ENCODE peak calls at places on chromosomes 2 and 18, in nine cellular contexts. One of them, this sample, is unnamed.
A peak's percentile ranks its signal among the peaks of the same experiment; 100 is the strongest.

GRCh38 chr2:230879271-230879882 is 14.6 kb downstream of the ITM2C start:
- DNase-seq in SK-N-SH: no peak
- DNase-seq in HCT116: no peak
- DNase-seq in HL-60: no peak
- DNase-seq in esophagus muscularis mucosa: no peak
- DNase-seq in suprapubic skin: no peak
- DNase-seq in sigmoid colon: peak; percentile 57
- DNase-seq in transverse colon: peak; percentile 90
- DNase-seq in GM12878: no peak
- DNase-seq in this sample: no peak

GRCh38 chr2:164992818-164993217 is 37.5 kb upstream of the SLC38A11 start:
- DNase-seq in SK-N-SH: peak; percentile 45
- DNase-seq in HCT116: peak; percentile 58
- DNase-seq in HL-60: no peak
- DNase-seq in esophagus muscularis mucosa: no peak
- DNase-seq in suprapubic skin: no peak
- DNase-seq in sigmoid colon: peak; percentile 74
- DNase-seq in transverse colon: peak; percentile 52
- DNase-seq in GM12878: no peak
- DNase-seq in this sample: no peak

GRCh38 chr2:176751314-176751713 is 461.3 kb upstream of the HNRNPA3 start:
- DNase-seq in SK-N-SH: no peak
- DNase-seq in HCT116: no peak
- DNase-seq in HL-60: no peak
- DNase-seq in esophagus muscularis mucosa: no peak
- DNase-seq in suprapubic skin: no peak
- DNase-seq in sigmoid colon: no peak
- DNase-seq in transverse colon: no peak
- DNase-seq in GM12878: no peak
- DNase-seq in this sample: no peak

GRCh38 chr2:25349397-25349796 is 7.7 kb upstream of the DNMT3A start:
- DNase-seq in SK-N-SH: no peak
- DNase-seq in HCT116: no peak
- DNase-seq in HL-60: no peak
- DNase-seq in esophagus muscularis mucosa: no peak
- DNase-seq in suprapubic skin: no peak
- DNase-seq in sigmoid colon: no peak
- DNase-seq in transverse colon: peak; percentile 34
- DNase-seq in GM12878: no peak
- DNase-seq in this sample: no peak

GRCh38 chr18:32267463-32267862 is 77.6 kb downstream of the MEP1B start:
- DNase-seq in SK-N-SH: no peak
- DNase-seq in HCT116: no peak
- DNase-seq in HL-60: no peak
- DNase-seq in esophagus muscularis mucosa: no peak
- DNase-seq in suprapubic skin: no peak
- DNase-seq in sigmoid colon: no peak
- DNase-seq in transverse colon: no peak
- DNase-seq in GM12878: no peak
- DNase-seq in this sample: no peak

GRCh38 chr2:149055751-149056150 is 17.3 kb downstream of the LYPD6B start:
- DNase-seq in SK-N-SH: no peak
- DNase-seq in HCT116: no peak
- DNase-seq in HL-60: no peak
- DNase-seq in esophagus muscularis mucosa: no peak
- DNase-seq in suprapubic skin: no peak
- DNase-seq in sigmoid colon: no peak
- DNase-seq in transverse colon: no peak
- DNase-seq in GM12878: no peak
- DNase-seq in this sample: no peak

GRCh38 chr2:61763605-61764034 is 90.2 kb downstream of the FAM161A start:
- DNase-seq in SK-N-SH: peak; percentile 77
- DNase-seq in HCT116: peak; percentile 85
- DNase-seq in HL-60: peak; percentile 24
- DNase-seq in esophagus muscularis mucosa: peak; percentile 92
- DNase-seq in suprapubic skin: peak; percentile 88
- DNase-seq in sigmoid colon: peak; percentile 94
- DNase-seq in transverse colon: peak; percentile 84
- DNase-seq in GM12878: no peak
- DNase-seq in this sample: peak; percentile 23

GRCh38 chr2:23091900-23092299 is 293.1 kb upstream of the KLHL29 start:
- DNase-seq in SK-N-SH: no peak
- DNase-seq in HCT116: no peak
- DNase-seq in HL-60: no peak
- DNase-seq in esophagus muscularis mucosa: no peak
- DNase-seq in suprapubic skin: no peak
- DNase-seq in sigmoid colon: no peak
- DNase-seq in transverse colon: no peak
- DNase-seq in GM12878: no peak
- DNase-seq in this sample: no peak

GRCh38 chr2:28454016-28454930 is 41.6 kb upstream of the PLB1 start:
- DNase-seq in SK-N-SH: no peak
- DNase-seq in HCT116: no peak
- DNase-seq in HL-60: no peak
- DNase-seq in esophagus muscularis mucosa: no peak
- DNase-seq in suprapubic skin: no peak
- DNase-seq in sigmoid colon: peak; percentile 47
- DNase-seq in transverse colon: no peak
- DNase-seq in GM12878: no peak
- DNase-seq in this sample: no peak

GRCh38 chr2:183001948-183002347 is 36.3 kb downstream of the NCKAP1 start:
- DNase-seq in SK-N-SH: no peak
- DNase-seq in HCT116: no peak
- DNase-seq in HL-60: no peak
- DNase-seq in esophagus muscularis mucosa: no peak
- DNase-seq in suprapubic skin: no peak
- DNase-seq in sigmoid colon: no peak
- DNase-seq in transverse colon: no peak
- DNase-seq in GM12878: no peak
- DNase-seq in this sample: no peak

GRCh38 chr2:221943078-221943810 is 355.6 kb downstream of the PAX3 start:
- DNase-seq in SK-N-SH: no peak
- DNase-seq in HCT116: no peak
- DNase-seq in HL-60: no peak
- DNase-seq in esophagus muscularis mucosa: no peak
- DNase-seq in suprapubic skin: peak; percentile 65
- DNase-seq in sigmoid colon: peak; percentile 94
- DNase-seq in transverse colon: peak; percentile 51
- DNase-seq in GM12878: no peak
- DNase-seq in this sample: no peak

GRCh38 chr2:151721161-151721560 is 13.1 kb downstream of the NEB start:
- DNase-seq in SK-N-SH: no peak
- DNase-seq in HCT116: no peak
- DNase-seq in HL-60: no peak
- DNase-seq in esophagus muscularis mucosa: no peak
- DNase-seq in suprapubic skin: no peak
- DNase-seq in sigmoid colon: no peak
- DNase-seq in transverse colon: no peak
- DNase-seq in GM12878: no peak
- DNase-seq in this sample: no peak

GRCh38 chr2:15177103-15177502 is 384.0 kb downstream of the NBAS start:
- DNase-seq in SK-N-SH: no peak
- DNase-seq in HCT116: peak; percentile 83
- DNase-seq in HL-60: no peak
- DNase-seq in esophagus muscularis mucosa: no peak
- DNase-seq in suprapubic skin: no peak
- DNase-seq in sigmoid colon: no peak
- DNase-seq in transverse colon: no peak
- DNase-seq in GM12878: peak; percentile 91
- DNase-seq in this sample: peak; percentile 23

GRCh38 chr2:75476778-75477177 is 84.0 kb downstream of the EVA1A start:
- DNase-seq in SK-N-SH: no peak
- DNase-seq in HCT116: no peak
- DNase-seq in HL-60: no peak
- DNase-seq in esophagus muscularis mucosa: no peak
- DNase-seq in suprapubic skin: no peak
- DNase-seq in sigmoid colon: no peak
- DNase-seq in transverse colon: no peak
- DNase-seq in GM12878: no peak
- DNase-seq in this sample: no peak

GRCh38 chr2:109339519-109339991 is 210.6 kb downstream of the SH3RF3 start:
- DNase-seq in SK-N-SH: no peak
- DNase-seq in HCT116: no peak
- DNase-seq in HL-60: no peak
- DNase-seq in esophagus muscularis mucosa: no peak
- DNase-seq in suprapubic skin: no peak
- DNase-seq in sigmoid colon: no peak
- DNase-seq in transverse colon: no peak
- DNase-seq in GM12878: no peak
- DNase-seq in this sample: no peak

GRCh38 chr2:235219048-235219447 is 267.2 kb downstream of the SH3BP4 start:
- DNase-seq in SK-N-SH: no peak
- DNase-seq in HCT116: no peak
- DNase-seq in HL-60: no peak
- DNase-seq in esophagus muscularis mucosa: peak; percentile 45
- DNase-seq in suprapubic skin: no peak
- DNase-seq in sigmoid colon: no peak
- DNase-seq in transverse colon: no peak
- DNase-seq in GM12878: no peak
- DNase-seq in this sample: no peak

GRCh38 chr18:44835555-44836156 is 155.0 kb downstream of the SETBP1 start:
- DNase-seq in SK-N-SH: no peak
- DNase-seq in HCT116: no peak
- DNase-seq in HL-60: no peak
- DNase-seq in esophagus muscularis mucosa: no peak
- DNase-seq in suprapubic skin: no peak
- DNase-seq in sigmoid colon: peak; percentile 81
- DNase-seq in transverse colon: no peak
- DNase-seq in GM12878: no peak
- DNase-seq in this sample: no peak

GRCh38 chr2:121104721-121105141 is 180.3 kb downstream of the TFCP2L1 start:
- DNase-seq in SK-N-SH: no peak
- DNase-seq in HCT116: no peak
- DNase-seq in HL-60: no peak
- DNase-seq in esophagus muscularis mucosa: no peak
- DNase-seq in suprapubic skin: no peak
- DNase-seq in sigmoid colon: peak; percentile 42
- DNase-seq in transverse colon: no peak
- DNase-seq in GM12878: no peak
- DNase-seq in this sample: no peak

GRCh38 chr2:46835520-46835919 is 80.1 kb downstream of the MCFD2 start:
- DNase-seq in SK-N-SH: no peak
- DNase-seq in HCT116: no peak
- DNase-seq in HL-60: no peak
- DNase-seq in esophagus muscularis mucosa: no peak
- DNase-seq in suprapubic skin: no peak
- DNase-seq in sigmoid colon: no peak
- DNase-seq in transverse colon: no peak
- DNase-seq in GM12878: no peak
- DNase-seq in this sample: no peak

GRCh38 chr18:36653870-36654269 is 174.9 kb downstream of the TPGS2 start:
- DNase-seq in SK-N-SH: no peak
- DNase-seq in HCT116: no peak
- DNase-seq in HL-60: no peak
- DNase-seq in esophagus muscularis mucosa: peak; percentile 86
- DNase-seq in suprapubic skin: no peak
- DNase-seq in sigmoid colon: no peak
- DNase-seq in transverse colon: no peak
- DNase-seq in GM12878: no peak
- DNase-seq in this sample: no peak

GRCh38 chr2:240966906-240967680 is 31.3 kb upstream of the SNED1 start:
- DNase-seq in SK-N-SH: no peak
- DNase-seq in HCT116: no peak
- DNase-seq in HL-60: no peak
- DNase-seq in esophagus muscularis mucosa: no peak
- DNase-seq in suprapubic skin: peak; percentile 59
- DNase-seq in sigmoid colon: peak; percentile 59
- DNase-seq in transverse colon: peak; percentile 21
- DNase-seq in GM12878: no peak
- DNase-seq in this sample: no peak

GRCh38 chr2:23384551-23385349 is at the start of gene KLHL29:
- DNase-seq in SK-N-SH: peak; percentile 99
- DNase-seq in HCT116: no peak
- DNase-seq in HL-60: no peak
- DNase-seq in esophagus muscularis mucosa: peak; percentile 95
- DNase-seq in suprapubic skin: peak; percentile 89
- DNase-seq in sigmoid colon: peak; percentile 95
- DNase-seq in transverse colon: peak; percentile 85
- DNase-seq in GM12878: no peak
- DNase-seq in this sample: peak; percentile 86

GRCh38 chr2:160253440-160254296 is 53.6 kb upstream of the ITGB6 start:
- DNase-seq in SK-N-SH: no peak
- DNase-seq in HCT116: no peak
- DNase-seq in HL-60: no peak
- DNase-seq in esophagus muscularis mucosa: no peak
- DNase-seq in suprapubic skin: no peak
- DNase-seq in sigmoid colon: no peak
- DNase-seq in transverse colon: no peak
- DNase-seq in GM12878: no peak
- DNase-seq in this sample: no peak
- TF ChIP-seq POLR2AphosphoS5 in SK-N-SH: no peak
- TF ChIP-seq POLR2AphosphoS5 in HCT116: no peak
- TF ChIP-seq POLR2AphosphoS5 in HL-60: no peak
- TF ChIP-seq POLR2AphosphoS5 in esophagus muscularis mucosa: no peak
- TF ChIP-seq POLR2AphosphoS5 in suprapubic skin: no peak
- TF ChIP-seq POLR2AphosphoS5 in sigmoid colon: no peak
- TF ChIP-seq POLR2AphosphoS5 in transverse colon: no peak
- TF ChIP-seq POLR2AphosphoS5 in GM12878: no peak
- TF ChIP-seq POLR2AphosphoS5 in this sample: no peak

GRCh38 chr2:201130524-201131186 is 14.7 kb downstream of the CFLAR start:
- DNase-seq in SK-N-SH: no peak
- DNase-seq in HCT116: no peak
- DNase-seq in HL-60: no peak
- DNase-seq in esophagus muscularis mucosa: no peak
- DNase-seq in suprapubic skin: no peak
- DNase-seq in sigmoid colon: no peak
- DNase-seq in transverse colon: no peak
- DNase-seq in GM12878: no peak
- DNase-seq in this sample: no peak
- TF ChIP-seq POLR2AphosphoS5 in SK-N-SH: no peak
- TF ChIP-seq POLR2AphosphoS5 in HCT116: no peak
- TF ChIP-seq POLR2AphosphoS5 in HL-60: no peak
- TF ChIP-seq POLR2AphosphoS5 in esophagus muscularis mucosa: peak; percentile 63
- TF ChIP-seq POLR2AphosphoS5 in suprapubic skin: no peak
- TF ChIP-seq POLR2AphosphoS5 in sigmoid colon: no peak
- TF ChIP-seq POLR2AphosphoS5 in transverse colon: peak; percentile 15
- TF ChIP-seq POLR2AphosphoS5 in GM12878: peak; percentile 41
- TF ChIP-seq POLR2AphosphoS5 in this sample: no peak

GRCh38 chr2:12173271-12173942 is 427.0 kb downstream of the LPIN1 start:
- DNase-seq in SK-N-SH: no peak
- DNase-seq in HCT116: no peak
- DNase-seq in HL-60: no peak
- DNase-seq in esophagus muscularis mucosa: no peak
- DNase-seq in suprapubic skin: no peak
- DNase-seq in sigmoid colon: no peak
- DNase-seq in transverse colon: no peak
- DNase-seq in GM12878: no peak
- DNase-seq in this sample: no peak
- TF ChIP-seq POLR2AphosphoS5 in SK-N-SH: no peak
- TF ChIP-seq POLR2AphosphoS5 in HCT116: no peak
- TF ChIP-seq POLR2AphosphoS5 in HL-60: no peak
- TF ChIP-seq POLR2AphosphoS5 in esophagus muscularis mucosa: no peak
- TF ChIP-seq POLR2AphosphoS5 in suprapubic skin: no peak
- TF ChIP-seq POLR2AphosphoS5 in sigmoid colon: no peak
- TF ChIP-seq POLR2AphosphoS5 in transverse colon: no peak
- TF ChIP-seq POLR2AphosphoS5 in GM12878: no peak
- TF ChIP-seq POLR2AphosphoS5 in this sample: no peak

DNA sequence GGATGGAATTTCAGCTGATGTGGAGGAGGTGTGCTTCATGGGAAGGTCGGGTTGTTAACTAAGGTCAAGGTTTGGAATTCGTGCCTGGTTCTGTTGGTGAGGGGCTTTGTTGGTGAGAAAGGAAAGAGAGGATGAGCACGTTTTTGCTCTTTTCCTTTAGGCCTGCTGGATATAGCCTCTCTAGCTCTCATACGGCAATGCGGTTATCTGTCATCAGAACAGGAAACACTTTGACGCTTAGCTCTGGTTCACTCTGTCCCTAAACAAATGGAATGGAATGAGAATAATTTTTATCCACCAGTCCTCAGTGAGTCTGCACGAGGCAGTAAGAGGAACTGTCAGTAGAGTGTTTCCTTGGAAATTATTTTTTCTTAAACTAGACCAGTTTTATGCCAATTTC is 169.7 kb upstream of the NOSTRIN start:
- DNase-seq in SK-N-SH: peak; percentile 43
- DNase-seq in HCT116: no peak
- DNase-seq in HL-60: no peak
- DNase-seq in esophagus muscularis mucosa: no peak
- DNase-seq in suprapubic skin: no peak
- DNase-seq in sigmoid colon: no peak
- DNase-seq in transverse colon: no peak
- DNase-seq in GM12878: no peak
- DNase-seq in this sample: no peak
- TF ChIP-seq POLR2AphosphoS5 in SK-N-SH: no peak
- TF ChIP-seq POLR2AphosphoS5 in HCT116: no peak
- TF ChIP-seq POLR2AphosphoS5 in HL-60: no peak
- TF ChIP-seq POLR2AphosphoS5 in esophagus muscularis mucosa: peak; percentile 88
- TF ChIP-seq POLR2AphosphoS5 in suprapubic skin: no peak
- TF ChIP-seq POLR2AphosphoS5 in sigmoid colon: peak; percentile 81
- TF ChIP-seq POLR2AphosphoS5 in transverse colon: peak; percentile 69
- TF ChIP-seq POLR2AphosphoS5 in GM12878: no peak
- TF ChIP-seq POLR2AphosphoS5 in this sample: no peak

This sample was measured in GM12891.